ENCODE peak calls at places on chromosomes 6 and 20, in four cellular contexts. L is ascending aorta; S is CD4-positive, alpha-beta T cell; H is effector CD4-positive, alpha-beta T cell. B is an unnamed sample.

GRCh38 chr6:36701401-36701991 is 3.9 kb downstream of the RAB44 start:
- DNase-seq in H (no peak), S (no peak), L (no peak), B (no peak)

GRCh38 chr6:165663736-165664552 is 903 bp upstream of the PDE10A start:
- DNase-seq in L (no peak), H (no peak), S (no peak), B (no peak)

GRCh38 chr6:77026341-77026740 is 436.9 kb downstream of the HTR1B start:
- DNase-seq in L (no peak), S (no peak), H (no peak), B (no peak)

GRCh38 chr20:6051505-6051904 is 2.4 kb downstream of the LRRN4 start:
- DNase-seq in H (no peak), L (no peak), S (no peak), B (no peak)

GRCh38 chr20:34891166-34892062 is 15.0 kb downstream of the ACSS2 start:
- DNase-seq in L (no peak), S (peak), H (no peak), B (no peak)

GRCh38 chr6:40962241-40962640 is 76.8 kb downstream of the UNC5CL start:
- DNase-seq in L (no peak), H (no peak), S (no peak), B (no peak)

GRCh38 chr20:59386819-59387218 is 86.4 kb downstream of the EDN3 start:
- DNase-seq in S (no peak), L (no peak), H (no peak), B (no peak)

GRCh38 chr6:87905101-87905517 is 142.5 kb upstream of the SPACA1 start:
- DNase-seq in S (no peak), L (no peak), H (no peak), B (no peak)

GRCh38 chr6:159761135-159761872 is 541 bp upstream of the ACAT2 start:
- DNase-seq in L (no peak), H (no peak), S (peak), B (no peak)

GRCh38 chr6:51542466-51542865 is 544.9 kb downstream of the PKHD1 start:
- DNase-seq in H (no peak), L (no peak), S (no peak), B (no peak)

GRCh38 chr6:67496191-67496590 is 1138.9 kb upstream of the ADGRB3 start:
- DNase-seq in S (no peak), H (no peak), L (no peak), B (no peak)

GRCh38 chr6:7241709-7242645 is 71.0 kb downstream of the SSR1 start:
- DNase-seq in L (no peak), S (no peak), H (no peak), B (no peak)

GRCh38 chr6:54084234-54084633 is 27.0 kb upstream of the MLIP start:
- DNase-seq in S (no peak), L (no peak), H (no peak), B (no peak)

GRCh38 chr6:10505529-10505928 is 15.6 kb upstream of the GCNT2 start:
- DNase-seq in L (no peak), H (no peak), S (no peak), B (no peak)

GRCh38 chr20:17226410-17227198 is at the start of gene PCSK2:
- DNase-seq in L (no peak), H (no peak), S (no peak), B (no peak)

GRCh38 chr6:149137594-149137993 is 179.9 kb upstream of the TAB2 start:
- DNase-seq in S (no peak), H (no peak), L (no peak), B (no peak)

GRCh38 chr6:4703367-4703766 is 72.8 kb upstream of the CDYL start:
- DNase-seq in S (no peak), L (no peak), H (no peak), B (no peak)

GRCh38 chr6:107931894-107932293 is 26.1 kb downstream of the SEC63 start:
- DNase-seq in H (no peak), L (no peak), S (no peak), B (no peak)

GRCh38 chr6:97215157-97215769 is 67.8 kb downstream of the MMS22L start:
- DNase-seq in H (no peak), S (no peak), L (no peak), B (no peak)

GRCh38 chr6:20791932-20792331 is 257.7 kb downstream of the CDKAL1 start:
- DNase-seq in S (no peak), H (no peak), L (no peak), B (no peak)

GRCh38 chr20:46012926-46013825 is 4.5 kb downstream of the MMP9 start:
- DNase-seq in L (no peak), S (no peak), H (no peak), B (no peak)

GRCh38 chr6:76174722-76175121 is 102.3 kb upstream of the IMPG1 start:
- DNase-seq in L (no peak), H (no peak), S (no peak), B (no peak)

GRCh38 chr20:50843331-50844276 is 48.7 kb downstream of the BCAS4 start:
- DNase-seq in S (no peak), H (no peak), L (no peak), B (no peak)

GRCh38 chr20:56779452-56780143 is 150.5 kb downstream of the TFAP2C start:
- DNase-seq in S (no peak), L (no peak), H (no peak), B (no peak)

GRCh38 chr20:43507150-43508080 is at the start of gene L3MBTL1:
- DNase-seq in H (no peak), S (no peak), L (no peak), B (no peak)